ENCODE peak calls at places on chromosomes 13 and 19, in eight cellular contexts. C is uterus; I is esophagus squamous epithelium; K is PC-3; S is CD8-positive, alpha-beta T cell; E is heart left ventricle; M is esophagus muscularis mucosa; O is IMR-90. V is an unnamed sample. For H3K9me3 and H3K4me1, the result is how much of the 10 kb centered on the place peaks cover.

GRCh38 chr13:75061909-75062308 is 420.1 kb downstream of the TBC1D4 start:
- DNase-seq in C (no peak), I (no peak), K (no peak), S (no peak), E (no peak), M (no peak), O (peak), V (no peak)

GRCh38 chr13:52749446-52749845 is 9.8 kb upstream of the CNMD start:
- DNase-seq in C (no peak), I (no peak), K (no peak), S (no peak), E (no peak), M (no peak), O (no peak), V (no peak)

GRCh38 chr13:23905766-23906165 is 8.5 kb upstream of the C1QTNF9B start:
- DNase-seq in C (no peak), I (no peak), K (no peak), S (no peak), E (no peak), M (no peak), O (no peak), V (no peak)

GRCh38 chr19:29364224-29364726 is 151.3 kb upstream of the UQCRFS1 start:
- DNase-seq in C (no peak), I (no peak), K (no peak), S (peak), E (no peak), M (no peak), O (no peak), V (no peak)

GRCh38 chr19:9945319-9945966 is 9.1 kb upstream of the OLFM2 start:
- DNase-seq in C (peak), I (no peak), K (peak), S (no peak), E (peak), M (peak), O (peak), V (peak)

GRCh38 chr13:96780105-96780504 is 214.2 kb downstream of the OXGR1 start:
- DNase-seq in C (no peak), I (no peak), K (peak), S (no peak), E (no peak), M (no peak), O (no peak), V (no peak)

GRCh38 chr13:105165449-105166125 is 1369.9 kb downstream of the EFNB2 start:
- DNase-seq in C (no peak), I (no peak), K (no peak), S (peak), E (no peak), M (no peak), O (no peak), V (no peak)

GRCh38 chr19:32041681-32042292 is 303.6 kb upstream of the ZNF507 start:
- DNase-seq in C (peak), I (no peak), K (no peak), S (no peak), E (peak), M (no peak), O (peak), V (peak)

GRCh38 chr19:50478901-50479715 is 2.5 kb upstream of the GARIN5A start:
- DNase-seq in C (no peak), I (no peak), K (peak), S (no peak), E (no peak), M (no peak), O (peak), V (no peak)

GRCh38 chr19:48913114-48913513 is 13.0 kb downstream of the NUCB1 start:
- DNase-seq in C (no peak), I (no peak), K (peak), S (no peak), E (no peak), M (no peak), O (no peak), V (no peak)

GRCh38 chr19:36973021-36973843 is 57.1 kb downstream of the ZNF568 start:
- DNase-seq in C (peak), I (peak), K (no peak), S (peak), E (peak), M (peak), O (peak), V (peak)

GRCh38 chr13:19742651-19743050 is 40.1 kb downstream of the PSPC1 start:
- DNase-seq in C (no peak), I (no peak), K (no peak), S (no peak), E (no peak), M (no peak), O (no peak), V (no peak)

GRCh38 chr19:49020931-49021895 is 2.9 kb downstream of the CGB3 start:
- DNase-seq in C (no peak), I (no peak), K (peak), S (no peak), E (no peak), M (no peak), O (peak), V (no peak)

GRCh38 chr13:80671773-80672172 is 330.8 kb upstream of the SPRY2 start:
- DNase-seq in C (no peak), I (no peak), K (no peak), S (no peak), E (no peak), M (no peak), O (no peak), V (no peak)

GRCh38 chr13:80680786-80681366 is 339.9 kb upstream of the SPRY2 start:
- DNase-seq in C (no peak), I (no peak), K (no peak), S (no peak), E (no peak), M (no peak), O (no peak), V (no peak)

GRCh38 chr13:80679423-80679822 is 338.5 kb upstream of the SPRY2 start:
- DNase-seq in C (no peak), I (no peak), K (no peak), S (no peak), E (no peak), M (no peak), O (no peak), V (no peak)

DNA sequence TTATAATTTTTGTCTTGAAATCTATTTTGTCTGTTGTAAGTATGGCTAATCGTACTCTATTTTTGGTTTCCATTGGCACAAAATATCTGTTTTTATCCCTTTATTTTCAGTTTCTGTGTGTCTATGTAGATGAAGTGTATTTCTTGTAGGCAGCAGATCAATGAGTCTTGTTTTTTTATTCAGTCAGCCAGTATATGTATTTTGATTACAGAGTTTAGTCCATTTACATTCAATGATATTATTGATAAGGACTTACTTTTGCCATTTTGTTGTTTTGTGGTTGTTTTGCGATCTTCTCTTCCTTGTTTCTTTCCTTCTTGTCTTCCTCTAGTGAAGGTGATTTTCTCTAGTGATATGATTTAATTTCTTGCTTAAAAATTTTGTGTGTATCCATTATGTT is 336.3 kb upstream of the SPRY2 start:
- DNase-seq in C (no peak), I (no peak), K (no peak), S (no peak), E (no peak), M (no peak), O (no peak), V (no peak)
- H3K9me3 ChIP-seq in C (under half), I (under half), K (under half), S (under half), E (under half), M (under half), O (under half), V (under half)

GRCh38 chr13:112952759-112953541 is 16.1 kb upstream of the MCF2L start:
- DNase-seq in C (no peak), I (no peak), K (no peak), S (no peak), E (no peak), M (no peak), O (no peak), V (no peak)

GRCh38 chr13:112951674-112952371 is 17.2 kb upstream of the MCF2L start:
- DNase-seq in C (no peak), I (no peak), K (no peak), S (no peak), E (no peak), M (no peak), O (no peak), V (no peak)

GRCh38 chr13:112954488-112955270 is 14.3 kb upstream of the MCF2L start:
- DNase-seq in C (no peak), I (no peak), K (no peak), S (no peak), E (no peak), M (no peak), O (no peak), V (no peak)

GRCh38 chr13:112955271-112955937 is 13.6 kb upstream of the MCF2L start:
- DNase-seq in C (no peak), I (no peak), K (no peak), S (no peak), E (no peak), M (no peak), O (no peak), V (no peak)

DNA sequence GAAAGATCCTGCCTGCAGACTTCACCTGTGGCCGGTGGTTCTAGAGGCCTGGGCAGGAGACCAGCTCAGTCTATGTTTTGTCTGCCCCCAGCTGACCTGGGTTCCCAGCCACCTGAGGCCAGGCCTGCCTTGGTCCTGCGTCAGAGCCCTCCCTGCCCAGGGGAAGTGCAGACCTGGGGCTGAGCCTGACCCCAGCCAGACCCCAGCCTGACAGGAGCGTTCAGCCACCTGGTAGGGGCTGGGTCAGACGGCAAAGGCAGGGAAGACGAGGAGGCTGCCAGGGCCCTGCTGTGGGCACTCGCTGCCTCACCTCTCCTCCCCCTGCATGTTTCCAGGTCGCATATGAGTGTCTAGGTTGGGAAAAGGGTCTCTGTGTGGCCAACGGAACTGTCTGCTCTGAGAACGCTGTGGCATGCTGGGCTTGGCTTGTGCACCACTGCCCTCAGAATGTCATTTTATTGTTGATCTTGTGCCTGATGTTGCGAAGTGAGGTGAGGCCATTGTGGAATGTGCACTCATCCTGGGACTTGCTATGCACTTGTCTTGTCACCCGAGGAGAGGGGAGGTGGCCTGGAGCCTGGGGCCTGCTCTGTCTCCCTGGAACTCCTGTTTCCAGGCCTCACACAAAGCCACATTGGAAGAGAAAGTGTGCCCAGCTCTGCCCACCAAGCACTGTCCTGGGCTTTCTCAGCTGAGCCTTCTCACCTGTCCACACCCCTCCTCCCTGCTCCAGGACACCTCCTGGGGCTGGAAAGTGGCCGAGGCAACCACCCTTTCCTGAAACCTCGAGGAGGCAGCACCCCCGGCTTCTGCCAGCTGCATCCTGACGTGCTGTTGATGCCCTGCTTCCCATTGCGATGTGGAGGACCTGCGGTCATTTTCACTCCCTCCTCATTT is 15.2 kb upstream of the MCF2L start:
- DNase-seq in C (no peak), I (no peak), K (no peak), S (no peak), E (no peak), M (no peak), O (no peak), V (no peak)
- H3K4me1 ChIP-seq in C (under half), I (under half), K (under half), S (under half), E (under half), M (under half), O (under half), V (under half)

GRCh38 chr13:77509221-77509620 is 26.3 kb upstream of the SCEL start:
- DNase-seq in C (no peak), I (no peak), K (peak), S (no peak), E (no peak), M (no peak), O (peak), V (no peak)

GRCh38 chr13:77510156-77510555 is 25.4 kb upstream of the SCEL start:
- DNase-seq in C (no peak), I (no peak), K (no peak), S (no peak), E (no peak), M (no peak), O (no peak), V (no peak)

GRCh38 chr13:77507931-77508776 is 27.4 kb upstream of the SCEL start:
- DNase-seq in C (no peak), I (no peak), K (peak), S (no peak), E (no peak), M (peak), O (peak), V (no peak)

GRCh38 chr13:77503398-77503797 is 32.1 kb upstream of the SCEL start:
- DNase-seq in C (no peak), I (no peak), K (no peak), S (no peak), E (no peak), M (no peak), O (no peak), V (no peak)

GRCh38 chr13:77506874-77507273 is 28.6 kb upstream of the SCEL start:
- DNase-seq in C (no peak), I (no peak), K (peak), S (no peak), E (no peak), M (no peak), O (no peak), V (no peak)
- TF ChIP-seq CTCF in C (no peak), I (no peak), K (peak), S (no peak), E (peak), M (no peak), O (peak), V (no peak)

DNA sequence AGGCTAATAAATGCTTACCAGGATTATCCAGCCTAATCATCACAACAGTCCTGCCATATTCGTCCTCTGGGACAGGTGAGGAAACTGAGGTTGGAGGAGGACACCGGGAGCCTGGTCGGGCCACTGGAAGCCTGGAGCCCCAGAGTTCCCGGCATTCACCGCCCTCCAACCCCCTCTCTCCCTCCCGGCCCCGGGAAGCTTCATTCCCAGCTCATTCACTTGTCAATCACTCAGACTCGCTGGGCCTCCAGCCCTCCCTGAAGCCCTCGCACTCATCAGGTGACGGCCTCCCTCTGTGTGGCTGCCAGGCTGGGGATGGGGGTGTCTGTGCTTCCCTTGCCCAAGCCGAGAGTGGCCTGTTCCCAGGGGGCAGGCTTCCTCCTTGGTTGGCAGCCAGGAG is 22.5 kb upstream of the ZNF99 start:
- DNase-seq in C (no peak), I (no peak), K (no peak), S (no peak), E (no peak), M (no peak), O (no peak), V (no peak)
- H3K9me3 ChIP-seq in C (under half), I (half or more), K (under half), S (under half), E (under half), M (under half), O (under half), V (under half)

GRCh38 chr19:19602136-19602712 is 16.3 kb downstream of the PBX4 start:
- DNase-seq in C (no peak), I (no peak), K (no peak), S (no peak), E (no peak), M (no peak), O (no peak), V (no peak)
- H3K4me1 ChIP-seq in C (under half), I (under half), K (under half), S (half or more), E (under half), M (under half), O (under half), V (under half)

DNA sequence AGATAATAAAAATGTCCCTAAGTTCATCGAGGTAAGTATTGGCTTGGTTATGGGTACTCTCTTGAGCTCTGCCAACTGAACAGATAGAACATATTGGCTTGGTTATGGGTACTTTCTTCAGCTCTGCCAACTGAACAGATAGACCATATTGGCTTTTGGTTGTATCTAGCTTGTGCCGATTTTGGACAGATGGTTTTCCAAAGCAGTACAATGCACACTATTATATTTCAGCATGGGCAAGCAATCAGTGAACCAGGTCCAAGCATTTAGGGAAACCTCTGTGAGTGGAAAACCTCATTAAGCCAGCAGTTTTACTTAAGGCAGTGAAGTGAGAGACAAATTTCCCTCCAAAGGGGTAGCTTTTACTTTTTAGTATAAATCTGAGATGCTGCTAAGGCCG is 1440.5 kb upstream of the SPRY2 start:
- DNase-seq in C (no peak), I (no peak), K (no peak), S (no peak), E (no peak), M (no peak), O (no peak), V (no peak)
- TF ChIP-seq CTCF in C (no peak), I (no peak), K (no peak), S (no peak), E (no peak), M (no peak), O (no peak), V (no peak)

DNA sequence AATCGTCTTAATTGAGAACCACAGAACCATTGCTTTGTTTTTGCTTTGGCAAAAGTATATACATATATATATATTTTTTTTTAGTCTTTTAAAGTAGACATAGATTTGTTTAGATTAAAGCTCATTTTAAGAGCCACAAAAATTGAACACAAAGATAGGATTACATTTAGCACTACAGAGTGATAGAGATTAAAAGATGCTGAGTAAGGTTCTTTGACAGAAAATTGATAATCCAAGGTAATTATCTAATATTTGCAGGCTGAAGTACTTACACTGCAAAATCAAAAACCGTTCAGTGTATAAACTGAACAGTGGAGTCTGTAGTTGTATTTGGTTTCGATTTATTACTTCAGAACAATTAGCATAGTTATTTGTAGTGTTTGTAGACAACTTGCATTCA is 24.5 kb upstream of the ZNF98 start:
- DNase-seq in C (no peak), I (no peak), K (no peak), S (no peak), E (no peak), M (no peak), O (no peak), V (no peak)
- H3K9me3 ChIP-seq in C (under half), I (half or more), K (under half), S (under half), E (under half), M (half or more), O (under half), V (half or more)

GRCh38 chr13:65615506-65615905 is 1614.6 kb downstream of the PCDH9 start:
- DNase-seq in C (no peak), I (no peak), K (no peak), S (no peak), E (no peak), M (no peak), O (no peak), V (no peak)

DNA sequence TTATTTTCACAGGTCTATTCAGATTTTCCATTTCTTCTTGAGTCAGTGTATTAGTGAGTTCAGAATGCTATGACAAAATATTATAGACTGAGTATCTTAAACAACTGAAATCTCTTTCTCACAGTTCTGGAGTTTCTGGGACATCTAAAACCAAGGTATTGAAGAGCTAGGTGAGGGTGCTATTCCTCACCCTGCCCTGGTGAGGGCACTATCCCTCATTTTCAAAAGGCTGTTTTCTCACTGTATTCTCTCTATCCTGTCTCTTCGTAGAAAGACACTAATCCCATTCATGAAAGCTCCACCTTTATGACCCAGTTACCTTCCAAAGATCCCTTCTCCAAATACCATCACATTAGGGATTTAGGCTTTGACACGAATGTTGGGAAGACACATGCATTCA is 1617.1 kb downstream of the PCDH9 start:
- DNase-seq in C (no peak), I (no peak), K (peak), S (no peak), E (no peak), M (no peak), O (no peak), V (no peak)
- H3K4me1 ChIP-seq in C (under half), I (under half), K (under half), S (under half), E (under half), M (under half), O (under half), V (under half)

GRCh38 chr13:35763805-35764170 is 287.3 kb upstream of the MAB21L1 start:
- DNase-seq in C (no peak), I (no peak), K (no peak), S (no peak), E (no peak), M (no peak), O (no peak), V (no peak)
- TF ChIP-seq CTCF in C (no peak), I (no peak), K (no peak), S (no peak), E (no peak), M (no peak), O (no peak), V (no peak)

V was measured in heart right ventricle.